ENCODE peak calls at places on chromosome 16, in seven cellular contexts. P, W, U, H, F, C and Z are unnamed samples.

GRCh38 chr16:89057738-89058137 is 35.9 kb upstream of the ACSF3 start:
- DNase-seq in H (no peak), C (no peak), W (no peak), P (no peak), F (no peak), U (no peak), Z (no peak)

GRCh38 chr16:56609463-56609921 is 1.1 kb downstream of the MT2A start:
- DNase-seq in W (peak; percentile 50), P (no peak), U (peak; percentile 48), F (no peak), C (no peak), H (peak; percentile 47), Z (peak; percentile 52)

GRCh38 chr16:78437352-78437968 is 338.0 kb downstream of the WWOX start:
- DNase-seq in W (peak; percentile 46), U (no peak), F (no peak), C (peak; percentile 47), H (peak; percentile 3), P (no peak), Z (peak; percentile 72)

GRCh38 chr16:70715860-70716357 is 30.1 kb upstream of the MTSS2 start:
- DNase-seq in U (no peak), F (no peak), P (no peak), W (no peak), H (no peak), C (no peak), Z (no peak)

GRCh38 chr16:1538804-1539520 is 5.5 kb downstream of the TMEM204 start:
- DNase-seq in P (no peak), H (no peak), F (no peak), U (no peak), C (no peak), W (no peak), Z (no peak)

GRCh38 chr16:87835882-87836331 is 33.4 kb downstream of the SLC7A5 start:
- DNase-seq in F (no peak), W (no peak), U (no peak), H (no peak), C (no peak), P (no peak), Z (no peak)

GRCh38 chr16:64455275-64455674 is 666.6 kb downstream of the CDH11 start:
- DNase-seq in U (no peak), W (no peak), F (no peak), C (no peak), H (no peak), P (no peak), Z (no peak)

GRCh38 chr16:48252013-48252412 is 4.7 kb upstream of the ABCC11 start:
- DNase-seq in H (no peak), W (no peak), C (no peak), P (no peak), U (no peak), F (no peak), Z (no peak)

GRCh38 chr16:1374418-1375297 is 22.9 kb downstream of the GNPTG start:
- DNase-seq in F (no peak), C (no peak), W (no peak), U (no peak), H (no peak), P (no peak), Z (no peak)

GRCh38 chr16:57096793-57097192 is 4.4 kb downstream of the CPNE2 start:
- DNase-seq in W (no peak), U (no peak), F (no peak), C (no peak), P (no peak), H (no peak), Z (no peak)

GRCh38 chr16:3095869-3096268 is 3.2 kb downstream of the ZSCAN10 start:
- DNase-seq in P (no peak), W (no peak), H (no peak), F (no peak), C (no peak), U (no peak), Z (no peak)

GRCh38 chr16:89864421-89864820 is 9.0 kb upstream of the TCF25 start:
- DNase-seq in P (no peak), H (no peak), W (no peak), F (no peak), C (no peak), U (no peak), Z (no peak)

GRCh38 chr16:88479795-88480760 is 27.0 kb downstream of the ZFPM1 start:
- DNase-seq in U (no peak), F (no peak), P (no peak), W (no peak), H (no peak), C (no peak), Z (no peak)

GRCh38 chr16:76265434-76266045 is 11.7 kb upstream of the CNTNAP4 start:
- DNase-seq in P (peak; percentile 8), U (no peak), F (peak; percentile 51), W (peak; percentile 46), C (no peak), H (no peak), Z (peak; percentile 62)

GRCh38 chr16:68884391-68884790 is 41.1 kb downstream of the TANGO6 start:
- DNase-seq in C (no peak), W (no peak), P (no peak), H (no peak), F (no peak), U (no peak), Z (no peak)

GRCh38 chr16:11242658-11243057 is 13.3 kb downstream of the SOCS1 start:
- DNase-seq in W (no peak), F (no peak), U (no peak), H (no peak), C (no peak), P (no peak), Z (no peak)

GRCh38 chr16:4494746-4495490 is 18.7 kb downstream of the HMOX2 start:
- DNase-seq in F (no peak), U (no peak), H (no peak), C (no peak), W (no peak), P (no peak), Z (peak; percentile 55)

GRCh38 chr16:4795181-4795827 is at the start of gene SMIM22:
- DNase-seq in C (no peak), P (no peak), F (no peak), H (no peak), W (no peak), U (peak; percentile 85), Z (peak; percentile 92)

GRCh38 chr16:85413713-85414663 is 199.1 kb upstream of the GSE1 start:
- DNase-seq in F (no peak), C (no peak), H (no peak), W (no peak), U (no peak), P (no peak), Z (no peak)

GRCh38 chr16:86566966-86567700 is 504 bp downstream of the FOXC2 start:
- DNase-seq in C (no peak), P (no peak), F (no peak), H (no peak), W (peak; percentile 46), U (no peak), Z (peak; percentile 68)

GRCh38 chr16:11396241-11397048 is 51.2 kb downstream of the RMI2 start:
- DNase-seq in W (peak; percentile 90), H (peak; percentile 53), F (peak; percentile 63), C (peak; percentile 95), P (peak; percentile 27), U (peak; percentile 71), Z (peak; percentile 88)

GRCh38 chr16:77564791-77565390 is 130.1 kb upstream of the ADAMTS18 start:
- DNase-seq in C (no peak), W (no peak), U (no peak), P (no peak), H (no peak), F (no peak), Z (no peak)

GRCh38 chr16:371729-372521 is 1.6 kb upstream of the MRPL28 start:
- DNase-seq in W (no peak), C (no peak), U (no peak), P (no peak), F (no peak), H (no peak), Z (no peak)

GRCh38 chr16:26642047-26642664 is 424.6 kb upstream of the C16orf82 start:
- DNase-seq in U (no peak), P (no peak), W (no peak), C (no peak), F (no peak), H (no peak), Z (no peak)

GRCh38 chr16:49453983-49454382 is 80.4 kb downstream of the C16orf78 start:
- DNase-seq in H (no peak), C (no peak), W (no peak), P (no peak), U (no peak), F (no peak), Z (no peak)

GRCh38 chr16:12262454-12263180 is 286.1 kb downstream of the SNX29 start:
- DNase-seq in U (peak; percentile 88), F (no peak), C (no peak), P (no peak), W (no peak), H (no peak), Z (peak; percentile 52)

GRCh38 chr16:75244844-75245758 is 6.3 kb downstream of the BCAR1 start:
- DNase-seq in W (no peak), H (no peak), C (peak; percentile 83), P (peak; percentile 96), U (no peak), F (peak; percentile 79), Z (peak; percentile 96)

GRCh38 chr16:12092347-12092882 is 115.9 kb downstream of the SNX29 start:
- DNase-seq in U (no peak), W (no peak), C (no peak), H (no peak), P (peak; percentile 79), F (no peak), Z (no peak)

GRCh38 chr16:2686912-2687507 is 4.7 kb downstream of the KCTD5 start:
- DNase-seq in W (no peak), P (no peak), U (no peak), C (peak; percentile 4), F (no peak), H (no peak), Z (no peak)

GRCh38 chr16:47920709-47921108 is 235.1 kb downstream of the ABCC12 start:
- DNase-seq in W (no peak), C (no peak), F (no peak), H (no peak), P (no peak), U (no peak), Z (no peak)

GRCh38 chr16:559411-560207 is 585 bp upstream of the PRR35 start:
- DNase-seq in F (no peak), P (no peak), U (no peak), C (no peak), W (no peak), H (no peak), Z (no peak)

GRCh38 chr16:68792465-68793324 is 50.6 kb upstream of the TANGO6 start:
- DNase-seq in P (no peak), H (no peak), F (no peak), U (no peak), C (peak; percentile 53), W (no peak), Z (peak; percentile 52)

GRCh38 chr16:28537964-28538732 is 626 bp downstream of the NUPR1 start:
- DNase-seq in F (no peak), U (no peak), H (no peak), C (no peak), W (no peak), P (no peak), Z (no peak)

GRCh38 chr16:19718624-19718965 is 524 bp downstream of the IQCK start:
- DNase-seq in H (no peak), U (peak; percentile 13), W (no peak), P (no peak), F (no peak), C (no peak), Z (peak; percentile 32)

GRCh38 chr16:27319257-27319965 is 5.6 kb downstream of the IL4R start:
- DNase-seq in C (no peak), U (no peak), H (no peak), P (no peak), W (no peak), F (no peak), Z (no peak)

GRCh38 chr16:59192551-59193199 is 458.6 kb upstream of the GOT2 start:
- DNase-seq in F (peak; percentile 36), H (no peak), P (no peak), W (peak; percentile 9), C (peak; percentile 3), U (no peak), Z (peak; percentile 37)

GRCh38 chr16:57781741-57782606 is 20.3 kb downstream of the KIFC3 start:
- DNase-seq in C (peak; percentile 31), W (no peak), H (no peak), F (no peak), U (no peak), P (no peak), Z (no peak)

GRCh38 chr16:69861276-69862030 is 89.7 kb upstream of the CLEC18A start:
- DNase-seq in F (no peak), C (no peak), H (no peak), W (no peak), P (peak; percentile 24), U (no peak), Z (no peak)